ENCODE peak calls at places on chromosomes 1 and 21, in six cellular contexts. C, T, D, B, I and N are unnamed samples.

GRCh38 chr1:76868916-76869315 is 1.6 kb downstream of the ST6GALNAC5 start:
- DNase-seq in C (no peak), T (no peak), D (no peak), B (no peak), I (no peak), N (no peak)

GRCh38 chr1:230270940-230271325 is 155.2 kb downstream of the PGBD5 start:
- DNase-seq in C (no peak), T (no peak), D (no peak), B (no peak), I (no peak), N (no peak)

GRCh38 chr1:61887076-61887867 is 145.0 kb downstream of the PATJ start:
- DNase-seq in C (no peak), T (no peak), D (no peak), B (no peak), I (no peak), N (no peak)

GRCh38 chr1:211789641-211790464 is 40.7 kb downstream of the LPGAT1 start:
- DNase-seq in C (no peak), T (no peak), D (no peak), B (no peak), I (no peak), N (no peak)

GRCh38 chr1:234979316-234980223 is 149.1 kb downstream of the TOMM20 start:
- DNase-seq in C (no peak), T (no peak), D (no peak), B (no peak), I (no peak), N (no peak)

GRCh38 chr1:171898956-171899355 is 57.7 kb downstream of the DNM3 start:
- DNase-seq in C (no peak), T (no peak), D (no peak), B (no peak), I (no peak), N (no peak)

GRCh38 chr21:33256019-33256418 is 10.1 kb upstream of the IL10RB start:
- DNase-seq in C (no peak), T (no peak), D (no peak), B (no peak), I (no peak), N (no peak)

GRCh38 chr21:16409341-16409740 is 679.6 kb downstream of the USP25 start:
- DNase-seq in C (no peak), T (no peak), D (no peak), B (no peak), I (no peak), N (no peak)

GRCh38 chr1:16978589-16979474 is 1.6 kb downstream of the MFAP2 start:
- DNase-seq in C (no peak), T (peak; percentile 87), D (no peak), B (peak; percentile 78), I (peak; percentile 62), N (no peak)

GRCh38 chr1:214224605-214225354 is 56.2 kb upstream of the SMYD2 start:
- DNase-seq in C (no peak), T (no peak), D (no peak), B (no peak), I (no peak), N (no peak)

GRCh38 chr1:174160109-174160473 is 771 bp downstream of the RABGAP1L start:
- DNase-seq in C (peak; percentile 89), T (peak; percentile 24), D (peak; percentile 56), B (peak; percentile 73), I (peak; percentile 29), N (peak; percentile 55)

GRCh38 chr1:98045211-98046030 is 124.6 kb upstream of the DPYD start:
- DNase-seq in C (no peak), T (no peak), D (no peak), B (peak; percentile 44), I (no peak), N (no peak)

GRCh38 chr1:40760984-40761383 is 22.6 kb upstream of the KCNQ4 start:
- DNase-seq in C (no peak), T (no peak), D (no peak), B (no peak), I (no peak), N (no peak)

GRCh38 chr1:206029484-206029883 is 5.8 kb upstream of the CTSE start:
- DNase-seq in C (peak; percentile 90), T (peak; percentile 64), D (no peak), B (no peak), I (peak; percentile 64), N (peak; percentile 33)

GRCh38 chr1:9312183-9312582 is 19.5 kb downstream of the SPSB1 start:
- DNase-seq in C (no peak), T (no peak), D (no peak), B (peak; percentile 16), I (no peak), N (no peak)

GRCh38 chr1:176789571-176790090 is 326.7 kb downstream of the PAPPA2 start:
- DNase-seq in C (no peak), T (no peak), D (no peak), B (no peak), I (no peak), N (no peak)

GRCh38 chr1:218380125-218380977 is 35.2 kb downstream of the TGFB2 start:
- DNase-seq in C (peak; percentile 51), T (no peak), D (no peak), B (no peak), I (peak; percentile 24), N (peak; percentile 27)

GRCh38 chr1:7885513-7886298 is 32.8 kb upstream of the UTS2 start:
- DNase-seq in C (no peak), T (peak; percentile 20), D (no peak), B (no peak), I (peak; percentile 32), N (no peak)

GRCh38 chr21:46060596-46061061 is 37.3 kb upstream of the COL6A2 start:
- DNase-seq in C (peak; percentile 36), T (peak; percentile 93), D (peak; percentile 38), B (peak; percentile 82), I (peak; percentile 82), N (peak; percentile 96)

GRCh38 chr1:114756009-114756892 is 1.5 kb downstream of the CSDE1 start:
- DNase-seq in C (no peak), T (no peak), D (peak; percentile 6), B (no peak), I (no peak), N (no peak)

GRCh38 chr1:42240964-42241755 is 76.6 kb upstream of the GUCA2A start:
- DNase-seq in C (no peak), T (no peak), D (no peak), B (no peak), I (no peak), N (no peak)

GRCh38 chr1:8026976-8027747 is 1.1 kb upstream of the ERRFI1 start:
- DNase-seq in C (peak; percentile 94), T (peak; percentile 53), D (no peak), B (peak; percentile 60), I (no peak), N (no peak)

GRCh38 chr1:33080373-33080772 is 580 bp upstream of the AZIN2 start:
- DNase-seq in C (no peak), T (no peak), D (no peak), B (no peak), I (no peak), N (no peak)

GRCh38 chr1:33081554-33082305 is 777 bp downstream of the AZIN2 start:
- DNase-seq in C (no peak), T (no peak), D (no peak), B (no peak), I (no peak), N (no peak)

GRCh38 chr1:33078030-33078591 is 2.8 kb upstream of the AZIN2 start:
- DNase-seq in C (no peak), T (no peak), D (no peak), B (no peak), I (no peak), N (no peak)

GRCh38 chr1:33082575-33083112 is 1.7 kb downstream of the AZIN2 start:
- DNase-seq in C (no peak), T (no peak), D (no peak), B (no peak), I (no peak), N (no peak)

GRCh38 chr1:33080885-33081553 is at the start of gene AZIN2:
- DNase-seq in C (peak; percentile 96), T (peak; percentile 98), D (peak; percentile 92), B (peak; percentile 99), I (peak; percentile 97), N (peak; percentile 91)
- TF ChIP-seq POLR2A in C (peak; percentile 79), T (peak; percentile 88), D (peak; percentile 74), B (peak; percentile 62), I (no peak), N (peak; percentile 93)

DNA sequence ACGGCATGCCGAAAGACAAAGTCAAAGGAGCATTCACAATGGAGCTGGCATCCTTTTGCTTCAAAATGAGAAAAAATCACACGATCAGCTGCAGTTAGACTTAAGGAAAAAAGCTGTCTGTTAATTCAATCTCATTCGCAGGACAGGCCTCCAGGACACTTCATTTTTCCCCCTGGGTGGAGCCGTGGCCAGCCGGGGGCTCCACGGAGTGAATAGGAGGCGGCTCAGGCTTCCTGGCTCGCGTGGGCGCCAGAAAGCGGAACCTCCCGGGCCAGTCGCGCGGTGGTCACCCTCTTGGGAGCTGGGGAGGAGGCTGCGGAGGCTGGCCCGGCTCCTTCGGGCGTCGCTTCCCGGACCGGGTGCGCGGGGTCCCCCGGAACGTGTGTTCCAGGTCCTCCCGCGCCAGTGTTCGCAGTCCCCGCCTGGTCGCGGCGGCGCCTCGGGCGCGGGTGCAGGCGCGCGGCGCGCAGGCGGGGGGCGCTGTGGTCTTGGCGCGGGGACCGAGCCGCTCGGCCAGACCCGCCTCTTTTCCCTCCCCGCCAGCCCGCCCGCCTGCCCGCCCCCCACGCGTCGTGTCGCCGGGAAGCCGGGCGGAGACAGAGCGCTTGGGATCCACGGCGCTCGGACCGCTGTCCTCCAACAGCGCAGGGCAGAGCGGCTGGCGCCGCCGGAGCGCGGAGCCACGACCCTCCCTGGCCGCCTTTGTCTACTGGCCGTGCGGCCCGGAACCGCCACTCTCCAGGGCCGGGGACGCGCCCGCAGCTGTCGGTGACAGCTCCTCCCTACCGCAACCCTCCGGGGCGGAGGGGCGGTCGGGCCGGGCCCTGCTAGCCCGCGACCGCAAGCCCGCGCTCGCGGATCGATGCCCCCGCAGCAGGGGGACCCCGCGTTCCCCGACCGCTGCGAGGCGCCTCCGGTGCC is at the start of gene RHOU:
- DNase-seq in C (peak; percentile 90), T (peak; percentile 66), D (peak; percentile 79), B (peak; percentile 91), I (peak; percentile 38), N (peak; percentile 66)
- TF ChIP-seq POLR2A in C (peak; percentile 95), T (peak; percentile 50), D (no peak), B (no peak), I (peak; percentile 15), N (peak; percentile 47)

GRCh38 chr1:198107041-198107440 is 49.8 kb upstream of the NEK7 start:
- DNase-seq in C (no peak), T (no peak), D (no peak), B (no peak), I (no peak), N (no peak)
- TF ChIP-seq POLR2A in C (no peak), T (no peak), D (no peak), B (no peak), I (no peak), N (no peak)

DNA sequence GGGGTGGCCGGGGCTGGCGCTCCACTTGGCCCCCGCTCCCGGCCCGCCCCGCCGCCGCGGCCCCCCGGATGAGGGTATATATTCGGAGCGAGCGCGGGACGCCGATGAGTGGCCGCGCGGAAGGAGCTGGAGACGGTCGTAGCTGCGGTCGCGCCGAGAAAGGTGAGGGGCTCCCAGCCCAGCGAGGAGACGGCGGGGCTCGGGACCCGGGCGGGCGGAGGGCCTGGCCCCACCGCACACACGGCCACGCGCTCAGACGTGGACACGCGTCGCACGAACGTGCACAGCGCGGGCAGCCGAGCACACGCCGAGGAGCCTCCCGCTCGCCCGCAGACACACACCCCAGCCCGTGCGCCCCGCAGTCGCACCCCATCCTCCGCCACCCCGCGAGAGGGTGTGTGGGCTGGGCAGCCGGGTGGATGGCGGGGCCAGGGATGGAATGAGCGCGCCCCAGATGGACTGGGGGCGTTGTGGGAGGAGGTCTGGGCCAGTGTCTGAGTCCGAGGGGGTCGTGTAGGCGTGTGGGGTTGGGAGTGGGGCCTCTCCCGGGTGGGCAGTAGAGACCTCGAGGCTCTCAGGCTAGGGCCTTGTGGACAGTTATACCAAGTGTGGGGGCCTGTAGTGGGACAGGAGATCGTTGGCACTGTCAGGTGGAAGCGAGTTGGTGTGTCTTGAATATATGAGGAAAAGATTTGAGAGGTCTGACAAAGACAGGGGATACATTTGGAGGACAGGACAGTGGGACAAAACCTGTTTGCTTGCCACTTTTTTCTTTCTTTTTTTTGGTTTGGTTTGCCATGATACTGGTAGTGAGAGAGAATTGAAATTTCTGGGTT is at the start of gene UAP1:
- DNase-seq in C (no peak), T (peak; percentile 38), D (peak; percentile 44), B (no peak), I (no peak), N (no peak)
- TF ChIP-seq POLR2A in C (peak; percentile 95), T (no peak), D (peak; percentile 68), B (peak; percentile 18), I (peak; percentile 84), N (peak; percentile 100)